ENCODE peak calls at places on chromosomes 6 and 20, in five cellular contexts. J, E, B, S and F are unnamed samples. For H3K27me3 and H3K4me1, the result is how much of the 10 kb centered on the place peaks cover.

GRCh38 chr6:44222486-44222986 is 859 bp upstream of the SLC29A1 start:
- DNase-seq in S (no peak), E (no peak), B (no peak), J (no peak), F (no peak)

GRCh38 chr6:33426590-33427563 is 7.0 kb downstream of the SYNGAP1 start:
- DNase-seq in B (no peak), J (no peak), S (no peak), E (peak), F (no peak)

GRCh38 chr20:43711098-43711654 is 15.6 kb downstream of the GTSF1L start:
- DNase-seq in S (no peak), J (no peak), E (no peak), B (no peak), F (no peak)

GRCh38 chr6:167791036-167791779 is 35.5 kb upstream of the AFDN start:
- DNase-seq in B (no peak), J (no peak), E (no peak), S (no peak), F (no peak)

GRCh38 chr6:23145801-23146200 is 576.4 kb downstream of the HDGFL1 start:
- DNase-seq in S (no peak), J (no peak), E (peak), B (peak), F (no peak)

GRCh38 chr6:10411131-10411914 is 3.6 kb downstream of the TFAP2A start:
- DNase-seq in J (no peak), E (peak), B (no peak), S (no peak), F (no peak)

GRCh38 chr6:119526609-119527605 is 177.3 kb upstream of the MAN1A1 start:
- DNase-seq in E (peak), J (no peak), B (no peak), S (no peak), F (no peak)

GRCh38 chr20:60749804-60750602 is 502.1 kb upstream of the CDH4 start:
- DNase-seq in J (no peak), S (no peak), E (peak), B (no peak), F (no peak)

GRCh38 chr20:53736757-53737403 is 143.2 kb upstream of the ZNF217 start:
- DNase-seq in B (no peak), E (peak), S (no peak), J (no peak), F (no peak)

GRCh38 chr6:158198461-158198860 is 30.3 kb downstream of the GTF2H5 start:
- DNase-seq in J (peak), S (no peak), B (no peak), E (no peak), F (no peak)

GRCh38 chr20:62553838-62554161 is 78.0 kb upstream of the GATA5 start:
- DNase-seq in S (no peak), J (no peak), E (no peak), B (no peak), F (no peak)

GRCh38 chr20:62553136-62553837 is 77.5 kb upstream of the GATA5 start:
- DNase-seq in E (no peak), J (no peak), B (no peak), S (no peak), F (no peak)

GRCh38 chr20:62554214-62554897 is 78.6 kb upstream of the GATA5 start:
- DNase-seq in S (no peak), J (no peak), B (no peak), E (no peak), F (no peak)

GRCh38 chr20:62551408-62552323 is 75.9 kb upstream of the GATA5 start:
- DNase-seq in J (no peak), E (no peak), B (no peak), S (no peak), F (no peak)

DNA sequence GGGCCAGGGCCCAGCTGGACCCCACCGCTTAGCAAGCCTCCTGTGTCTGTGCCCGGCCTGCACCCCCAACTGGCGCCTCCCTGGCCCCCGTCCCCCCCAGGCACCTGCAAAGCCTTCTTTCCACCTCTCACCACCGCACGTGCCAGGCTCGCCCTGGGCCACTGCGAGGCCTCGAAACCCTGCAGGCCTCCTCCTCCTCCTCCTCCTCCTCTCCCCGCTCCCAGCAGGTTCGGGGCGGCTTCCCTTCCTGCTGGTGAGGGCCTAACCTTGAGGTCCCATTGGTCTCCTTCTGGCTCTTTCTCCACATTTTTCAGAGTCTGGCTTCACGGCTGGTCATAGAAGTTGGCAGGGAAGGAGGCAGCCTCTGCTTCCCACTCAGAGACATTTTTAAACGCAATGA is 76.8 kb upstream of the GATA5 start:
- DNase-seq in J (no peak), E (no peak), S (no peak), B (no peak), F (no peak)
- H3K27ac ChIP-seq in J (no peak), E (no peak), S (no peak), B (no peak), F (peak)

GRCh38 chr6:3228791-3229565 is 1.5 kb upstream of the TUBB2B start:
- DNase-seq in B (peak), E (no peak), J (no peak), S (no peak), F (no peak)

GRCh38 chr6:3232017-3232838 is 4.8 kb upstream of the TUBB2B start:
- DNase-seq in E (no peak), B (no peak), S (no peak), J (no peak), F (no peak)

GRCh38 chr6:3229566-3230274 is 2.3 kb upstream of the TUBB2B start:
- DNase-seq in S (no peak), E (peak), J (no peak), B (peak), F (no peak)

GRCh38 chr6:3231213-3232016 is 4.0 kb upstream of the TUBB2B start:
- DNase-seq in E (peak), J (peak), S (peak), B (peak), F (peak)

GRCh38 chr6:3230275-3231212 is 3.1 kb upstream of the TUBB2B start:
- DNase-seq in E (peak), J (no peak), S (no peak), B (peak), F (no peak)
- H3K27me3 ChIP-seq in E (half or more), J (under half), S (under half), B (under half), F (half or more)

GRCh38 chr6:96138396-96138795 is 122.6 kb downstream of the FUT9 start:
- DNase-seq in J (no peak), S (no peak), B (no peak), E (no peak), F (no peak)

GRCh38 chr6:96142142-96142541 is 126.4 kb downstream of the FUT9 start:
- DNase-seq in B (no peak), S (no peak), E (no peak), J (no peak), F (no peak)
- H3K4me1 ChIP-seq in B (under half), S (under half), E (under half), J (under half), F (under half)

GRCh38 chr6:116221067-116221466 is 32.8 kb downstream of the TSPYL4 start:
- DNase-seq in E (peak), B (no peak), S (no peak), J (no peak), F (no peak)

GRCh38 chr6:116218866-116219265 is 35.0 kb downstream of the TSPYL4 start:
- DNase-seq in J (no peak), E (peak), S (no peak), B (no peak), F (no peak)

GRCh38 chr6:116218172-116218633 is 35.7 kb downstream of the TSPYL4 start:
- DNase-seq in E (peak), J (no peak), B (no peak), S (no peak), F (no peak)

GRCh38 chr6:116221931-116222330 is 31.9 kb downstream of the TSPYL4 start:
- DNase-seq in E (peak), B (no peak), J (no peak), S (no peak), F (no peak)

DNA sequence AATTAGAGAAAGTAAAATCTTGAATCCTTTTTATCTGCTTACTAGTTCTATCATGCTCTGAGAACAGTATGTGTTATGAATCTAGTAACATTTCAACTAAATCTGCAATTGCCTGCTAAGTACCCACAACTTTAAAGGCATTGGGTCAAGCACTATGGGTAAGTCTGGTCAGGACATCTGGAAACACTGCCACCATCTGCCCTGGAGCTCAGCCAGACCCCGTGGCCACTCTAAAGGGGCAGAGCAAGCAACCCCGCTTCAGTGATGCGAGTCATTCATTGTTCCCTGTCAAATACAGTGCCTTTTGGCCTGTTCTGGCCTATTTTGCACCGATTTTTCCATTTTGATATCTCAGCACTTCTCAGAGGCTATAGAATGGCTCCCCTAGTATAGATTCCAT is 33.7 kb downstream of the TSPYL4 start:
- DNase-seq in B (no peak), E (peak), J (no peak), S (peak), F (peak)
- H3K27ac ChIP-seq in B (no peak), E (no peak), J (no peak), S (no peak), F (no peak)